ENCODE peak calls at places on chromosomes 2 and 18, in ten cellular contexts. One of them, this sample, is unnamed.

GRCh38 chr2:69594341-69594740 is 49.2 kb downstream of the AAK1 start:
- DNase-seq in amniotic stem cell: no peak
- DNase-seq in activated T-helper 9 cell treated with anti-CD3 and anti-CD28 coated beads, Interleukin-2, amount 50 U/mL, for 16 hours: no peak
- DNase-seq in tibial nerve: no peak
- DNase-seq in germinal center: no peak
- DNase-seq in endothelial cell: no peak
- DNase-seq in HTR-8/SVneo: no peak
- DNase-seq in activated T-cell treated with anti-CD3 and anti-CD28 coated beads for 1 hour: no peak
- DNase-seq in GM23248: peak
- DNase-seq in NCI-H1436: no peak
- DNase-seq in this sample: no peak

GRCh38 chr2:220949476-220949875 is 622.6 kb downstream of the EPHA4 start:
- DNase-seq in HTR-8/SVneo: no peak
- DNase-seq in endothelial cell: no peak
- DNase-seq in tibial nerve: no peak
- DNase-seq in amniotic stem cell: no peak
- DNase-seq in germinal center: no peak
- DNase-seq in activated T-helper 9 cell treated with anti-CD3 and anti-CD28 coated beads, Interleukin-2, amount 50 U/mL, for 16 hours: no peak
- DNase-seq in NCI-H1436: peak
- DNase-seq in activated T-cell treated with anti-CD3 and anti-CD28 coated beads for 1 hour: no peak
- DNase-seq in GM23248: no peak
- DNase-seq in this sample: no peak

GRCh38 chr2:32862269-32863055 is 84.3 kb upstream of the LTBP1 start:
- DNase-seq in HTR-8/SVneo: no peak
- DNase-seq in tibial nerve: no peak
- DNase-seq in NCI-H1436: no peak
- DNase-seq in endothelial cell: no peak
- DNase-seq in activated T-cell treated with anti-CD3 and anti-CD28 coated beads for 1 hour: no peak
- DNase-seq in germinal center: no peak
- DNase-seq in activated T-helper 9 cell treated with anti-CD3 and anti-CD28 coated beads, Interleukin-2, amount 50 U/mL, for 16 hours: no peak
- DNase-seq in GM23248: peak
- DNase-seq in amniotic stem cell: no peak
- DNase-seq in this sample: no peak

GRCh38 chr2:170214309-170214902 is 36.5 kb downstream of the MYO3B start:
- DNase-seq in tibial nerve: no peak
- DNase-seq in activated T-helper 9 cell treated with anti-CD3 and anti-CD28 coated beads, Interleukin-2, amount 50 U/mL, for 16 hours: no peak
- DNase-seq in amniotic stem cell: no peak
- DNase-seq in activated T-cell treated with anti-CD3 and anti-CD28 coated beads for 1 hour: no peak
- DNase-seq in endothelial cell: no peak
- DNase-seq in HTR-8/SVneo: no peak
- DNase-seq in germinal center: no peak
- DNase-seq in NCI-H1436: no peak
- DNase-seq in GM23248: no peak
- DNase-seq in this sample: no peak

GRCh38 chr2:75833386-75833785 is 122.7 kb upstream of the GCFC2 start:
- DNase-seq in GM23248: no peak
- DNase-seq in amniotic stem cell: no peak
- DNase-seq in activated T-cell treated with anti-CD3 and anti-CD28 coated beads for 1 hour: no peak
- DNase-seq in endothelial cell: no peak
- DNase-seq in NCI-H1436: no peak
- DNase-seq in tibial nerve: no peak
- DNase-seq in HTR-8/SVneo: no peak
- DNase-seq in germinal center: no peak
- DNase-seq in activated T-helper 9 cell treated with anti-CD3 and anti-CD28 coated beads, Interleukin-2, amount 50 U/mL, for 16 hours: no peak
- DNase-seq in this sample: no peak

GRCh38 chr2:57371186-57371585 is 675.4 kb upstream of the VRK2 start:
- DNase-seq in germinal center: no peak
- DNase-seq in GM23248: peak
- DNase-seq in tibial nerve: no peak
- DNase-seq in NCI-H1436: no peak
- DNase-seq in activated T-helper 9 cell treated with anti-CD3 and anti-CD28 coated beads, Interleukin-2, amount 50 U/mL, for 16 hours: no peak
- DNase-seq in endothelial cell: no peak
- DNase-seq in HTR-8/SVneo: no peak
- DNase-seq in activated T-cell treated with anti-CD3 and anti-CD28 coated beads for 1 hour: no peak
- DNase-seq in amniotic stem cell: no peak
- DNase-seq in this sample: no peak

GRCh38 chr18:12768622-12769021 is 65.8 kb downstream of the PSMG2 start:
- DNase-seq in activated T-helper 9 cell treated with anti-CD3 and anti-CD28 coated beads, Interleukin-2, amount 50 U/mL, for 16 hours: no peak
- DNase-seq in endothelial cell: no peak
- DNase-seq in GM23248: peak
- DNase-seq in HTR-8/SVneo: no peak
- DNase-seq in amniotic stem cell: peak
- DNase-seq in tibial nerve: no peak
- DNase-seq in germinal center: no peak
- DNase-seq in NCI-H1436: no peak
- DNase-seq in activated T-cell treated with anti-CD3 and anti-CD28 coated beads for 1 hour: no peak
- DNase-seq in this sample: no peak

GRCh38 chr2:7023542-7023941 is 106.3 kb downstream of the RNF144A start:
- DNase-seq in tibial nerve: no peak
- DNase-seq in activated T-cell treated with anti-CD3 and anti-CD28 coated beads for 1 hour: no peak
- DNase-seq in germinal center: no peak
- DNase-seq in NCI-H1436: no peak
- DNase-seq in HTR-8/SVneo: no peak
- DNase-seq in activated T-helper 9 cell treated with anti-CD3 and anti-CD28 coated beads, Interleukin-2, amount 50 U/mL, for 16 hours: no peak
- DNase-seq in GM23248: peak
- DNase-seq in amniotic stem cell: no peak
- DNase-seq in endothelial cell: no peak
- DNase-seq in this sample: no peak

GRCh38 chr2:183070942-183071844 is 7.4 kb upstream of the DUSP19 start:
- DNase-seq in NCI-H1436: no peak
- DNase-seq in amniotic stem cell: no peak
- DNase-seq in HTR-8/SVneo: no peak
- DNase-seq in endothelial cell: peak
- DNase-seq in GM23248: peak
- DNase-seq in activated T-cell treated with anti-CD3 and anti-CD28 coated beads for 1 hour: no peak
- DNase-seq in germinal center: no peak
- DNase-seq in activated T-helper 9 cell treated with anti-CD3 and anti-CD28 coated beads, Interleukin-2, amount 50 U/mL, for 16 hours: no peak
- DNase-seq in tibial nerve: no peak
- DNase-seq in this sample: peak

GRCh38 chr2:6576312-6576711 is 289.4 kb downstream of the CMPK2 start:
- DNase-seq in amniotic stem cell: peak
- DNase-seq in activated T-cell treated with anti-CD3 and anti-CD28 coated beads for 1 hour: no peak
- DNase-seq in HTR-8/SVneo: no peak
- DNase-seq in tibial nerve: no peak
- DNase-seq in activated T-helper 9 cell treated with anti-CD3 and anti-CD28 coated beads, Interleukin-2, amount 50 U/mL, for 16 hours: no peak
- DNase-seq in NCI-H1436: no peak
- DNase-seq in GM23248: peak
- DNase-seq in germinal center: no peak
- DNase-seq in endothelial cell: no peak
- DNase-seq in this sample: no peak

GRCh38 chr2:46216213-46216612 is 81.0 kb upstream of the EPAS1 start:
- DNase-seq in NCI-H1436: no peak
- DNase-seq in tibial nerve: no peak
- DNase-seq in endothelial cell: no peak
- DNase-seq in HTR-8/SVneo: no peak
- DNase-seq in activated T-cell treated with anti-CD3 and anti-CD28 coated beads for 1 hour: no peak
- DNase-seq in activated T-helper 9 cell treated with anti-CD3 and anti-CD28 coated beads, Interleukin-2, amount 50 U/mL, for 16 hours: no peak
- DNase-seq in germinal center: no peak
- DNase-seq in GM23248: peak
- DNase-seq in amniotic stem cell: no peak
- DNase-seq in this sample: no peak

GRCh38 chr2:68766378-68766845 is 31.8 kb downstream of the ARHGAP25 start:
- DNase-seq in germinal center: no peak
- DNase-seq in amniotic stem cell: no peak
- DNase-seq in NCI-H1436: no peak
- DNase-seq in tibial nerve: no peak
- DNase-seq in HTR-8/SVneo: no peak
- DNase-seq in activated T-helper 9 cell treated with anti-CD3 and anti-CD28 coated beads, Interleukin-2, amount 50 U/mL, for 16 hours: peak
- DNase-seq in GM23248: no peak
- DNase-seq in activated T-cell treated with anti-CD3 and anti-CD28 coated beads for 1 hour: peak
- DNase-seq in endothelial cell: no peak
- DNase-seq in this sample: no peak

GRCh38 chr2:192773044-192773443 is 578.3 kb upstream of the TMEFF2 start:
- DNase-seq in tibial nerve: no peak
- DNase-seq in NCI-H1436: no peak
- DNase-seq in activated T-cell treated with anti-CD3 and anti-CD28 coated beads for 1 hour: no peak
- DNase-seq in amniotic stem cell: no peak
- DNase-seq in endothelial cell: no peak
- DNase-seq in activated T-helper 9 cell treated with anti-CD3 and anti-CD28 coated beads, Interleukin-2, amount 50 U/mL, for 16 hours: no peak
- DNase-seq in germinal center: no peak
- DNase-seq in GM23248: no peak
- DNase-seq in HTR-8/SVneo: no peak
- DNase-seq in this sample: no peak

GRCh38 chr18:31977270-31977872 is 34.4 kb upstream of the TRAPPC8 start:
- DNase-seq in tibial nerve: no peak
- DNase-seq in amniotic stem cell: no peak
- DNase-seq in germinal center: peak
- DNase-seq in NCI-H1436: no peak
- DNase-seq in activated T-helper 9 cell treated with anti-CD3 and anti-CD28 coated beads, Interleukin-2, amount 50 U/mL, for 16 hours: no peak
- DNase-seq in GM23248: peak
- DNase-seq in activated T-cell treated with anti-CD3 and anti-CD28 coated beads for 1 hour: peak
- DNase-seq in endothelial cell: peak
- DNase-seq in HTR-8/SVneo: no peak
- DNase-seq in this sample: no peak

GRCh38 chr18:8912348-8913057 is 190.0 kb upstream of the NDUFV2 start:
- DNase-seq in activated T-helper 9 cell treated with anti-CD3 and anti-CD28 coated beads, Interleukin-2, amount 50 U/mL, for 16 hours: no peak
- DNase-seq in germinal center: peak
- DNase-seq in HTR-8/SVneo: no peak
- DNase-seq in tibial nerve: no peak
- DNase-seq in GM23248: no peak
- DNase-seq in endothelial cell: no peak
- DNase-seq in amniotic stem cell: no peak
- DNase-seq in NCI-H1436: no peak
- DNase-seq in activated T-cell treated with anti-CD3 and anti-CD28 coated beads for 1 hour: no peak
- DNase-seq in this sample: no peak

GRCh38 chr2:152716805-152717241 is 438 bp downstream of the PRPF40A start:
- DNase-seq in HTR-8/SVneo: no peak
- DNase-seq in activated T-helper 9 cell treated with anti-CD3 and anti-CD28 coated beads, Interleukin-2, amount 50 U/mL, for 16 hours: peak
- DNase-seq in amniotic stem cell: no peak
- DNase-seq in endothelial cell: peak
- DNase-seq in activated T-cell treated with anti-CD3 and anti-CD28 coated beads for 1 hour: peak
- DNase-seq in tibial nerve: no peak
- DNase-seq in NCI-H1436: no peak
- DNase-seq in GM23248: peak
- DNase-seq in germinal center: no peak
- DNase-seq in this sample: no peak

This sample was measured in progenitor cell of endocrine pancreas.